ENCODE peak calls at places on chromosomes 7 and 10, in four cellular contexts. One of them, this sample, is unnamed.
A peak's percentile ranks its signal among the peaks of the same experiment; 100 is the strongest.

GRCh38 chr7:6258440-6259182 is 13.8 kb downstream of the CYTH3 start:
- DNase-seq in adrenal gland: no peak
- DNase-seq in LoVo: no peak
- DNase-seq in stimulated activated CD8-positive, alpha-beta memory T cell treated with anti-CD3 and anti-CD28 coated beads, Interleukin-4, amount 100 ng/mL, for 24 hours: no peak
- DNase-seq in this sample: no peak

GRCh38 chr10:7667262-7668141 is 736 bp upstream of the ITIH5 start:
- DNase-seq in adrenal gland: no peak
- DNase-seq in LoVo: no peak
- DNase-seq in stimulated activated CD8-positive, alpha-beta memory T cell treated with anti-CD3 and anti-CD28 coated beads, Interleukin-4, amount 100 ng/mL, for 24 hours: no peak
- DNase-seq in this sample: no peak

GRCh38 chr7:101933028-101933427 is 115.6 kb downstream of the CUX1 start:
- DNase-seq in adrenal gland: no peak
- DNase-seq in LoVo: no peak
- DNase-seq in stimulated activated CD8-positive, alpha-beta memory T cell treated with anti-CD3 and anti-CD28 coated beads, Interleukin-4, amount 100 ng/mL, for 24 hours: no peak
- DNase-seq in this sample: no peak

GRCh38 chr10:522350-522749 is 167.1 kb downstream of the DIP2C start:
- DNase-seq in adrenal gland: no peak
- DNase-seq in LoVo: no peak
- DNase-seq in stimulated activated CD8-positive, alpha-beta memory T cell treated with anti-CD3 and anti-CD28 coated beads, Interleukin-4, amount 100 ng/mL, for 24 hours: no peak
- DNase-seq in this sample: no peak

GRCh38 chr7:108280136-108280535 is 150.0 kb upstream of the LAMB4 start:
- DNase-seq in adrenal gland: no peak
- DNase-seq in LoVo: no peak
- DNase-seq in stimulated activated CD8-positive, alpha-beta memory T cell treated with anti-CD3 and anti-CD28 coated beads, Interleukin-4, amount 100 ng/mL, for 24 hours: no peak
- DNase-seq in this sample: no peak

GRCh38 chr10:124917168-124917938 is 24.6 kb upstream of the ZRANB1 start:
- DNase-seq in adrenal gland: peak; percentile 76
- DNase-seq in LoVo: peak; percentile 11
- DNase-seq in stimulated activated CD8-positive, alpha-beta memory T cell treated with anti-CD3 and anti-CD28 coated beads, Interleukin-4, amount 100 ng/mL, for 24 hours: no peak
- DNase-seq in this sample: no peak

GRCh38 chr7:82007315-82007714 is 237.5 kb upstream of the HGF start:
- DNase-seq in adrenal gland: no peak
- DNase-seq in LoVo: no peak
- DNase-seq in stimulated activated CD8-positive, alpha-beta memory T cell treated with anti-CD3 and anti-CD28 coated beads, Interleukin-4, amount 100 ng/mL, for 24 hours: no peak
- DNase-seq in this sample: no peak

GRCh38 chr7:111076205-111076604 is 14.7 kb upstream of the LRRN3 start:
- DNase-seq in adrenal gland: no peak
- DNase-seq in LoVo: no peak
- DNase-seq in stimulated activated CD8-positive, alpha-beta memory T cell treated with anti-CD3 and anti-CD28 coated beads, Interleukin-4, amount 100 ng/mL, for 24 hours: peak; percentile 18
- DNase-seq in this sample: no peak

GRCh38 chr10:61463035-61463909 is 10.1 kb upstream of the TMEM26 start:
- DNase-seq in adrenal gland: no peak
- DNase-seq in LoVo: no peak
- DNase-seq in stimulated activated CD8-positive, alpha-beta memory T cell treated with anti-CD3 and anti-CD28 coated beads, Interleukin-4, amount 100 ng/mL, for 24 hours: no peak
- DNase-seq in this sample: no peak

GRCh38 chr10:80856186-80856585 is 318.5 kb downstream of the SH2D4B start:
- DNase-seq in adrenal gland: no peak
- DNase-seq in LoVo: no peak
- DNase-seq in stimulated activated CD8-positive, alpha-beta memory T cell treated with anti-CD3 and anti-CD28 coated beads, Interleukin-4, amount 100 ng/mL, for 24 hours: no peak
- DNase-seq in this sample: no peak

GRCh38 chr7:139827042-139827441 is 2.0 kb upstream of the TBXAS1 start:
- DNase-seq in adrenal gland: no peak
- DNase-seq in LoVo: no peak
- DNase-seq in stimulated activated CD8-positive, alpha-beta memory T cell treated with anti-CD3 and anti-CD28 coated beads, Interleukin-4, amount 100 ng/mL, for 24 hours: no peak
- DNase-seq in this sample: no peak

GRCh38 chr7:78770422-78771410 is 682.8 kb downstream of the MAGI2 start:
- DNase-seq in adrenal gland: no peak
- DNase-seq in LoVo: no peak
- DNase-seq in stimulated activated CD8-positive, alpha-beta memory T cell treated with anti-CD3 and anti-CD28 coated beads, Interleukin-4, amount 100 ng/mL, for 24 hours: no peak
- DNase-seq in this sample: no peak

GRCh38 chr7:150949564-150949963 is 28.6 kb downstream of the KCNH2 start:
- DNase-seq in adrenal gland: peak; percentile 8
- DNase-seq in LoVo: no peak
- DNase-seq in stimulated activated CD8-positive, alpha-beta memory T cell treated with anti-CD3 and anti-CD28 coated beads, Interleukin-4, amount 100 ng/mL, for 24 hours: no peak
- DNase-seq in this sample: peak; percentile 46

GRCh38 chr10:71748671-71749191 is 24.6 kb downstream of the VSIR start:
- DNase-seq in adrenal gland: peak; percentile 86
- DNase-seq in LoVo: no peak
- DNase-seq in stimulated activated CD8-positive, alpha-beta memory T cell treated with anti-CD3 and anti-CD28 coated beads, Interleukin-4, amount 100 ng/mL, for 24 hours: peak; percentile 60
- DNase-seq in this sample: peak; percentile 92

GRCh38 chr7:100532165-100533022 is 6.6 kb upstream of the AGFG2 start:
- DNase-seq in adrenal gland: no peak
- DNase-seq in LoVo: no peak
- DNase-seq in stimulated activated CD8-positive, alpha-beta memory T cell treated with anti-CD3 and anti-CD28 coated beads, Interleukin-4, amount 100 ng/mL, for 24 hours: no peak
- DNase-seq in this sample: no peak

GRCh38 chr10:29266641-29267040 is 22.2 kb upstream of the LYZL1 start:
- DNase-seq in adrenal gland: no peak
- DNase-seq in LoVo: no peak
- DNase-seq in stimulated activated CD8-positive, alpha-beta memory T cell treated with anti-CD3 and anti-CD28 coated beads, Interleukin-4, amount 100 ng/mL, for 24 hours: no peak
- DNase-seq in this sample: no peak

GRCh38 chr7:116777613-116778380 is 84.6 kb upstream of the CAPZA2 start:
- DNase-seq in adrenal gland: no peak
- DNase-seq in LoVo: peak; percentile 64
- DNase-seq in stimulated activated CD8-positive, alpha-beta memory T cell treated with anti-CD3 and anti-CD28 coated beads, Interleukin-4, amount 100 ng/mL, for 24 hours: no peak
- DNase-seq in this sample: no peak

GRCh38 chr10:45425628-45426563 is 51.9 kb downstream of the ALOX5 start:
- DNase-seq in adrenal gland: no peak
- DNase-seq in LoVo: peak; percentile 68
- DNase-seq in stimulated activated CD8-positive, alpha-beta memory T cell treated with anti-CD3 and anti-CD28 coated beads, Interleukin-4, amount 100 ng/mL, for 24 hours: no peak
- DNase-seq in this sample: no peak

GRCh38 chr7:91913612-91914011 is 27.1 kb upstream of the AKAP9 start:
- DNase-seq in adrenal gland: no peak
- DNase-seq in LoVo: no peak
- DNase-seq in stimulated activated CD8-positive, alpha-beta memory T cell treated with anti-CD3 and anti-CD28 coated beads, Interleukin-4, amount 100 ng/mL, for 24 hours: no peak
- DNase-seq in this sample: no peak

GRCh38 chr10:121503587-121504051 is 94.6 kb downstream of the FGFR2 start:
- DNase-seq in adrenal gland: no peak
- DNase-seq in LoVo: no peak
- DNase-seq in stimulated activated CD8-positive, alpha-beta memory T cell treated with anti-CD3 and anti-CD28 coated beads, Interleukin-4, amount 100 ng/mL, for 24 hours: no peak
- DNase-seq in this sample: no peak

GRCh38 chr7:96266015-96266414 is 55.9 kb downstream of the SLC25A13 start:
- DNase-seq in adrenal gland: no peak
- DNase-seq in LoVo: no peak
- DNase-seq in stimulated activated CD8-positive, alpha-beta memory T cell treated with anti-CD3 and anti-CD28 coated beads, Interleukin-4, amount 100 ng/mL, for 24 hours: no peak
- DNase-seq in this sample: no peak

GRCh38 chr10:128928231-128928836 is 538.7 kb upstream of the MGMT start:
- DNase-seq in adrenal gland: no peak
- DNase-seq in LoVo: no peak
- DNase-seq in stimulated activated CD8-positive, alpha-beta memory T cell treated with anti-CD3 and anti-CD28 coated beads, Interleukin-4, amount 100 ng/mL, for 24 hours: no peak
- DNase-seq in this sample: peak; percentile 53

GRCh38 chr10:31426425-31426824 is 107.4 kb downstream of the ZEB1 start:
- DNase-seq in adrenal gland: no peak
- DNase-seq in LoVo: no peak
- DNase-seq in stimulated activated CD8-positive, alpha-beta memory T cell treated with anti-CD3 and anti-CD28 coated beads, Interleukin-4, amount 100 ng/mL, for 24 hours: no peak
- DNase-seq in this sample: no peak

GRCh38 chr7:77687100-77687746 is 9.0 kb upstream of the RSBN1L start:
- DNase-seq in adrenal gland: no peak
- DNase-seq in LoVo: no peak
- DNase-seq in stimulated activated CD8-positive, alpha-beta memory T cell treated with anti-CD3 and anti-CD28 coated beads, Interleukin-4, amount 100 ng/mL, for 24 hours: no peak
- DNase-seq in this sample: no peak

GRCh38 chr7:156659961-156660360 is 19.4 kb downstream of the RNF32 start:
- DNase-seq in adrenal gland: no peak
- DNase-seq in LoVo: no peak
- DNase-seq in stimulated activated CD8-positive, alpha-beta memory T cell treated with anti-CD3 and anti-CD28 coated beads, Interleukin-4, amount 100 ng/mL, for 24 hours: no peak
- DNase-seq in this sample: no peak

GRCh38 chr7:76234931-76235441 is 33.3 kb downstream of the SRRM3 start:
- DNase-seq in adrenal gland: peak; percentile 72
- DNase-seq in LoVo: peak; percentile 56
- DNase-seq in stimulated activated CD8-positive, alpha-beta memory T cell treated with anti-CD3 and anti-CD28 coated beads, Interleukin-4, amount 100 ng/mL, for 24 hours: peak; percentile 73
- DNase-seq in this sample: peak; percentile 84

GRCh38 chr10:88932539-88933256 is 19.9 kb downstream of the ACTA2 start:
- DNase-seq in adrenal gland: peak; percentile 75
- DNase-seq in LoVo: peak; percentile 82
- DNase-seq in stimulated activated CD8-positive, alpha-beta memory T cell treated with anti-CD3 and anti-CD28 coated beads, Interleukin-4, amount 100 ng/mL, for 24 hours: no peak
- DNase-seq in this sample: no peak

GRCh38 chr10:8420182-8420581 is 365.7 kb downstream of the GATA3 start:
- DNase-seq in adrenal gland: no peak
- DNase-seq in LoVo: no peak
- DNase-seq in stimulated activated CD8-positive, alpha-beta memory T cell treated with anti-CD3 and anti-CD28 coated beads, Interleukin-4, amount 100 ng/mL, for 24 hours: no peak
- DNase-seq in this sample: no peak

GRCh38 chr7:16446508-16446907 is 19.0 kb downstream of the SOSTDC1 start:
- DNase-seq in adrenal gland: no peak
- DNase-seq in LoVo: no peak
- DNase-seq in stimulated activated CD8-positive, alpha-beta memory T cell treated with anti-CD3 and anti-CD28 coated beads, Interleukin-4, amount 100 ng/mL, for 24 hours: no peak
- DNase-seq in this sample: no peak

GRCh38 chr7:52507546-52507945 is 527.9 kb upstream of the POM121L12 start:
- DNase-seq in adrenal gland: no peak
- DNase-seq in LoVo: no peak
- DNase-seq in stimulated activated CD8-positive, alpha-beta memory T cell treated with anti-CD3 and anti-CD28 coated beads, Interleukin-4, amount 100 ng/mL, for 24 hours: no peak
- DNase-seq in this sample: no peak

GRCh38 chr7:137990251-137990901 is 11.5 kb downstream of the CREB3L2 start:
- DNase-seq in adrenal gland: no peak
- DNase-seq in LoVo: no peak
- DNase-seq in stimulated activated CD8-positive, alpha-beta memory T cell treated with anti-CD3 and anti-CD28 coated beads, Interleukin-4, amount 100 ng/mL, for 24 hours: no peak
- DNase-seq in this sample: no peak

GRCh38 chr10:92207061-92207460 is 83.8 kb downstream of the CPEB3 start:
- DNase-seq in adrenal gland: no peak
- DNase-seq in LoVo: no peak
- DNase-seq in stimulated activated CD8-positive, alpha-beta memory T cell treated with anti-CD3 and anti-CD28 coated beads, Interleukin-4, amount 100 ng/mL, for 24 hours: no peak
- DNase-seq in this sample: no peak

GRCh38 chr10:9239298-9239697 is 1184.8 kb downstream of the GATA3 start:
- DNase-seq in adrenal gland: no peak
- DNase-seq in LoVo: peak; percentile 77
- DNase-seq in stimulated activated CD8-positive, alpha-beta memory T cell treated with anti-CD3 and anti-CD28 coated beads, Interleukin-4, amount 100 ng/mL, for 24 hours: no peak
- DNase-seq in this sample: no peak

GRCh38 chr10:126459032-126459831 is 71.0 kb upstream of the ADAM12 start:
- DNase-seq in adrenal gland: no peak
- DNase-seq in LoVo: no peak
- DNase-seq in stimulated activated CD8-positive, alpha-beta memory T cell treated with anti-CD3 and anti-CD28 coated beads, Interleukin-4, amount 100 ng/mL, for 24 hours: no peak
- DNase-seq in this sample: no peak

GRCh38 chr7:35816514-35816913 is 15.7 kb downstream of the SEPTIN7 start:
- DNase-seq in adrenal gland: no peak
- DNase-seq in LoVo: no peak
- DNase-seq in stimulated activated CD8-positive, alpha-beta memory T cell treated with anti-CD3 and anti-CD28 coated beads, Interleukin-4, amount 100 ng/mL, for 24 hours: no peak
- DNase-seq in this sample: no peak

GRCh38 chr7:94022550-94022949 is 18.4 kb upstream of the BET1 start:
- DNase-seq in adrenal gland: no peak
- DNase-seq in LoVo: no peak
- DNase-seq in stimulated activated CD8-positive, alpha-beta memory T cell treated with anti-CD3 and anti-CD28 coated beads, Interleukin-4, amount 100 ng/mL, for 24 hours: no peak
- DNase-seq in this sample: no peak

GRCh38 chr7:45390180-45390579 is 184.0 kb upstream of the ADCY1 start:
- DNase-seq in adrenal gland: no peak
- DNase-seq in LoVo: no peak
- DNase-seq in stimulated activated CD8-positive, alpha-beta memory T cell treated with anti-CD3 and anti-CD28 coated beads, Interleukin-4, amount 100 ng/mL, for 24 hours: no peak
- DNase-seq in this sample: no peak